ENCODE peak calls at places on chromosomes 11 and 22, in nine cellular contexts. J is C1 segment of cervical spinal cord; G is CD4-positive, CD25-positive, alpha-beta regulatory T cell; V is natural killer cell; O is NCI-H1048; D is activated T-helper 1 cell treated with Interleukin-2 at 50 U/mL for 16 hours; T is stimulated activated naive CD4-positive, alpha-beta T cell; L is GM04504; R is GM12891. F is an unnamed sample.

GRCh38 chr11:110077866-110078325 is 15.3 kb upstream of the ZC3H12C start:
- DNase-seq in J (no peak), G (peak), O (no peak), D (no peak), R (no peak), T (no peak), L (peak), V (no peak), F (no peak)

GRCh38 chr22:41983516-41983915 is 14.3 kb downstream of the SEPTIN3 start:
- DNase-seq in G (no peak), R (no peak), T (no peak), D (no peak), V (no peak), O (no peak), L (peak), J (no peak), F (peak)

GRCh38 chr11:117392001-117392690 is 64.5 kb downstream of the CEP164 start:
- DNase-seq in G (no peak), V (no peak), O (no peak), J (no peak), T (no peak), R (no peak), L (no peak), D (no peak), F (no peak)

GRCh38 chr22:46078241-46079092 is 71.9 kb upstream of the PPARA start:
- DNase-seq in J (no peak), O (no peak), T (no peak), G (no peak), V (no peak), D (no peak), L (peak), R (no peak), F (peak)

GRCh38 chr22:37244114-37244921 is at the start of gene RAC2:
- DNase-seq in R (peak), T (peak), D (peak), O (no peak), J (peak), V (peak), L (no peak), G (peak), F (no peak)

GRCh38 chr11:9859491-9860305 is 195.8 kb downstream of the SWAP70 start:
- DNase-seq in D (no peak), L (peak), T (no peak), J (no peak), O (no peak), G (no peak), V (no peak), R (no peak), F (peak)

GRCh38 chr11:118341749-118342489 is 586 bp downstream of the CD3D start:
- DNase-seq in D (no peak), V (no peak), R (no peak), L (no peak), G (no peak), J (no peak), T (peak), O (no peak), F (no peak)

GRCh38 chr11:102530558-102530957 is at the start of gene MMP7:
- DNase-seq in R (no peak), L (peak), J (no peak), G (no peak), O (no peak), T (no peak), D (no peak), V (no peak), F (no peak)

GRCh38 chr11:1757861-1758610 is 5.7 kb downstream of the CTSD start:
- DNase-seq in L (no peak), T (peak), G (peak), V (peak), R (no peak), O (no peak), D (peak), J (no peak), F (no peak)

GRCh38 chr11:129896062-129896461 is 684 bp upstream of the NFRKB start:
- DNase-seq in V (no peak), L (no peak), D (no peak), O (no peak), R (no peak), G (no peak), T (no peak), J (no peak), F (no peak)

GRCh38 chr11:8250446-8250845 is 13.2 kb downstream of the LMO1 start:
- DNase-seq in V (no peak), T (no peak), D (no peak), G (no peak), J (no peak), R (no peak), O (no peak), L (no peak), F (no peak)

GRCh38 chr11:79425463-79425862 is 15.4 kb downstream of the TENM4 start:
- DNase-seq in D (no peak), T (no peak), L (no peak), V (no peak), R (no peak), J (no peak), G (no peak), O (no peak), F (no peak)

GRCh38 chr22:22213231-22213630 is 31.4 kb upstream of the VPREB1 start:
- DNase-seq in L (no peak), T (no peak), J (no peak), V (no peak), O (no peak), G (no peak), R (no peak), D (no peak), F (no peak)

GRCh38 chr11:33557201-33557600 is 143.4 kb downstream of the C11orf91 start:
- DNase-seq in O (no peak), G (no peak), J (no peak), V (no peak), D (no peak), R (no peak), L (peak), T (no peak), F (peak)